ENCODE peak calls at places on chromosomes 5 and 9, in four cellular contexts. Y is GM12878, H is HepG2, V is K562. O is an unnamed sample.

GRCh38 chr9:108720191-108720642 is 135.6 kb downstream of the ACTL7B start:
- DNase-seq in H (no peak), V (no peak), Y (no peak), O (no peak)

GRCh38 chr5:27171696-27172362 is 133.4 kb upstream of the CDH9 start:
- DNase-seq in V (no peak), Y (no peak), H (no peak), O (no peak)

GRCh38 chr5:6682239-6682638 is 31.0 kb upstream of the TENT4A start:
- DNase-seq in H (no peak), V (peak), Y (no peak), O (no peak)

GRCh38 chr5:172801184-172801671 is 30.2 kb upstream of the DUSP1 start:
- DNase-seq in H (peak), V (no peak), Y (no peak), O (no peak)

GRCh38 chr5:132751971-132752580 is 4.8 kb downstream of the CCNI2 start:
- DNase-seq in Y (no peak), H (no peak), V (no peak), O (no peak)

GRCh38 chr9:5721279-5722087 is 92.6 kb downstream of the RIC1 start:
- DNase-seq in Y (no peak), H (peak), V (no peak), O (no peak)

GRCh38 chr5:156174225-156174624 is 152.7 kb upstream of the SGCD start:
- DNase-seq in V (no peak), H (no peak), Y (no peak), O (no peak)

GRCh38 chr9:78856144-78856543 is 559.2 kb downstream of the PSAT1 start:
- DNase-seq in H (no peak), Y (no peak), V (no peak), O (no peak)

GRCh38 chr5:36373527-36374086 is 71.9 kb upstream of the RANBP3L start:
- DNase-seq in Y (no peak), H (peak), V (no peak), O (no peak)

GRCh38 chr5:36377192-36377591 is 75.5 kb upstream of the RANBP3L start:
- DNase-seq in V (no peak), Y (no peak), H (no peak), O (no peak)

GRCh38 chr5:36378551-36378950 is 76.8 kb upstream of the RANBP3L start:
- DNase-seq in H (no peak), Y (no peak), V (no peak), O (no peak)

GRCh38 chr5:36371366-36371765 is 69.7 kb upstream of the RANBP3L start:
- DNase-seq in Y (no peak), V (no peak), H (no peak), O (no peak)

GRCh38 chr5:36374275-36374862 is 72.7 kb upstream of the RANBP3L start:
- DNase-seq in H (no peak), V (no peak), Y (no peak), O (no peak)
- TF ChIP-seq MYC in H (no peak), V (no peak), Y (no peak), O (no peak)

GRCh38 chr5:147396070-147396469 is 113.8 kb downstream of the DPYSL3 start:
- DNase-seq in V (no peak), H (no peak), Y (no peak), O (no peak)

GRCh38 chr5:147400836-147401235 is 109.0 kb downstream of the DPYSL3 start:
- DNase-seq in Y (no peak), V (no peak), H (no peak), O (no peak)

GRCh38 chr5:147400076-147400809 is 109.6 kb downstream of the DPYSL3 start:
- DNase-seq in H (no peak), V (no peak), Y (no peak), O (no peak)

GRCh38 chr5:147397616-147398015 is 112.3 kb downstream of the DPYSL3 start:
- DNase-seq in Y (no peak), H (no peak), V (no peak), O (no peak)

DNA sequence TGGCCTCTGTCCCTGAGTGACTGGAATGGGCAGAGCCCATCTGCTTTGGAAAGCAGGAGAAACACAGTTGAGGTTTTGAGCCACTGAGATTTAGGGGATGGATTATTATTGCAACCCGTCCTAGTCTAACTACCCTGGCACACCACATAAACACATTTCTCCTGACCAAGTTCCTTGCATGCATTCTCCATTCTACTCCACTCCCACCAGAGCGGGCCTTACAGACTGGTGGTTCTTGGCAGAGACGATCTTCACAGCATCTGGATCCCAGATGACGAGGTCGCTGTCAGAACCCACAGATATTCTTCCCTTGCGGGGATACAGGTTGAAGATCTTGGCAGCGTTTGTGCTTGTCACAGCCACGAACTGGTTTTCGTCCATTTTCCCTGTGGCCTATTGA is 111.0 kb downstream of the DPYSL3 start:
- DNase-seq in H (no peak), V (no peak), Y (no peak), O (no peak)
- TF ChIP-seq EZH2 in H (no peak), V (no peak), Y (no peak), O (no peak)

GRCh38 chr9:117170567-117170966 is 244.3 kb downstream of the ASTN2 start:
- DNase-seq in V (no peak), H (no peak), Y (no peak), O (no peak)
- TF ChIP-seq MYC in V (no peak), H (no peak), Y (no peak), O (no peak)

GRCh38 chr5:141875795-141876627 is 2.2 kb downstream of the PCDH1 start:
- DNase-seq in Y (no peak), V (peak), H (no peak), O (peak)
- TF ChIP-seq EZH2 in Y (no peak), V (no peak), H (peak), O (no peak)

GRCh38 chr5:180141068-180141660 is 67.8 kb downstream of the RASGEF1C start:
- DNase-seq in H (no peak), Y (no peak), V (no peak), O (no peak)

GRCh38 chr5:180138214-180138975 is 66.8 kb upstream of the RNF130 start:
- DNase-seq in V (no peak), H (no peak), Y (no peak), O (no peak)

GRCh38 chr5:180140627-180141006 is 68.4 kb downstream of the RASGEF1C start:
- DNase-seq in H (no peak), V (no peak), Y (no peak), O (no peak)

GRCh38 chr5:180138976-180139730 is 67.6 kb upstream of the RNF130 start:
- DNase-seq in V (no peak), Y (no peak), H (no peak), O (no peak)

DNA sequence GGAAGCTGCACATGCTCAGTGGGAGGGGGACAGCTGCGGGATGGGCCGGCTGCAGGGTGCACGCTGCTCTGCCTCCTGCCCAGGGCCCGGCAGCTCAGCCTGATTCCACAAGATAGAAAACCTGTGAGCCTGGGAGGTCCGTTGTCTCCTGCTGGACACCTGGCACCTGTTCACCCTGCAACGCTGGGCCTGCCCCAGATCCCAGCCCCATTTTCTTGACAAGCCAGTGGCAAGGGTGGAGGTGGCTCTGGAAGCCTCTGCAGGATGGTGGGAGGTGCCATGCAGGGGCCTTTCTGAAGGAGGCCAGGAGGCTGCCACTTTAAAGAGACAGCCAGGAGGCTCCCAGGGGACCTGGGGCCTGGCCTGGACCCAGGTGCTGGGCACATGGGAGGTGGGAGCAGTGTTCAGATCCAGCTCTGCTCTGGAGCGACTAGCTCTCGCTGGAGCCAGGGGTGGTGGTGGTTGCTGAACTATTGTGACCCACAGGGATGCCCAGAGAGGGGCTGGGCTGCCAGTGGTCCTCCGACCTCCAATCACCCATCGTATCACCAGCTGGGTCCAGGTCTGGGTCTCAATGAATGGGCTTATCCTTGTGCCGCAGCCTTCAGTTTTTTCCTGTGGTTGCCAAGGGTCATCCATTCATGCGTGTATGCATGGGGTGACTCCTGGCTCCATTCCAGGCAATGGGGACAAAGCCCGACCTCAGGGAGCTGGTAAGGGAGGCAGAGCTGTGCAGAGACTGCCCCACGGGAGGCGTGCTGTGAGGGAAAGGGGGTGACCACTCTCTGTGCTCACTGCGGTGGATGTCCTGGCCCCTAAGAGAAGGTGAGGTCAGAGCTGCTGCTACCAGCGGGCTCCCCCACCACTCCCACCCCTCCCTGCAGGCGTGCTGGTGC is 68.4 kb upstream of the RNF130 start:
- DNase-seq in V (no peak), H (no peak), Y (no peak), O (no peak)
- TF ChIP-seq MYC in V (no peak), H (no peak), Y (no peak), O (no peak)

GRCh38 chr9:126617740-126618133 is 4.0 kb downstream of the LMX1B start:
- DNase-seq in V (peak), Y (no peak), H (no peak), O (no peak)

GRCh38 chr9:126618200-126618589 is 4.5 kb downstream of the LMX1B start:
- DNase-seq in V (no peak), Y (no peak), H (no peak), O (no peak)

GRCh38 chr9:126619336-126619919 is 5.7 kb downstream of the LMX1B start:
- DNase-seq in Y (no peak), H (no peak), V (no peak), O (no peak)

GRCh38 chr9:126617003-126617739 is 3.4 kb downstream of the LMX1B start:
- DNase-seq in V (no peak), Y (no peak), H (no peak), O (no peak)

DNA sequence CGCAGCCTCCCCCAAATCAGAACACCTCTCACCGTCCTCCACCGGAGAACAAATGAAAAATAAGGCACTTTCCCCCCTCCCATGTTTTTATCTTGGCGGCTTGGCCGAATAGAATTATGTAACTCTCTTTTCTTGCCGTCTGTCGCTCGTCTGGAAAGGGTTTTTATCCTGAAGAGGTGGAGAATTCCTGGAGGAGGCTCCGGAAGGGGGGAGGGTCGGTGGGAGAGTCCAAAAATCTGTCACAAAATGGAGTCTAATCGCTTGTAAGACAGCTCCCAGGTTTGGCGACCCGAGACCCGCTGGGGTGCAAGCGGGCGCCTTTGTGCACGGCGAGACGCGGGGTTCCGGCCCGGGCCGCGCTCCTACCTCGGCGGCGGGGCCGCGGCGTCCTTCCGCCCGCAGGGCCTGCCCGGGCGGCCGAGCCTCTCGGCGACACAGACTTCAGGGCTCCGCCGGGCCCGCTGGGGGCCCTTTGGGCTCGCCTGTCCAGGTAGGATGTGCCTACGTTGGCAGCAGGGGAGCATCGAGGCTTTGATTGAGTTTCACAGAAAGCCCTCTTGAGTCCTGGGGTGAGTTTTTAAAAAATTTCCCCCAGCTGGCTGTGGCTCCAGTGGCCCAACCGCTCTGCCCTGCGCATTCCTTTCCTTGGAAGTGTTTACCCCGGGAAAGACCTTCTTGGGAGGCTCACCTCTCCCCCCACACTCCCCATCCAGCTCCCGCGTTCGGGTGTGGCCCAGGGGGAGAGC is 5.0 kb downstream of the LMX1B start:
- DNase-seq in Y (no peak), H (no peak), V (no peak), O (no peak)
- TF ChIP-seq EZH2 in Y (no peak), H (peak), V (no peak), O (peak)

DNA sequence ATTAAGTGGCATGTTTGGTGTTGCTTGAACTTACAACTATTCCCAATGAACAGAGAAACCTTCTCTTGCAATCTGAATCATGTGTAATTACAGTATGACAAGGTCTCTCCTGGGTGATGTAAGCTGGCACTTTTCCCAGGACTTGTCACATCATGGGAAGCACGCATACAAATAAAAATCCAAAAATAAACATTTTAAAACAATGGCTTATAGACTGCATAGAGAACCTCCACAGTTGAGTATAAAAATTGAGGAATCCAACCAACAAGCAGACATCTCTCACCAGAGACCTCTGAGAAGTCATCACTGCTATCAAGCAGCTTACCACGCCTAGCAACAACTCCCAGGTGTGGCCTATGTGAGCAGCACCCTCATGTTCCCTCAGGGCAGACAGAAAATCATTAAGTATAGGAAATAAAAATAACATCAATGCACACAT is 3.9 kb downstream of the MLLT3 start:
- DNase-seq in V (no peak), Y (no peak), H (peak), O (peak)
- TF ChIP-seq MYC in V (no peak), Y (no peak), H (no peak), O (no peak)

GRCh38 chr9:124452326-124452725 is 2.1 kb downstream of the ADGRD2 start:
- DNase-seq in H (no peak), Y (no peak), V (no peak), O (no peak)
- TF ChIP-seq EZH2 in H (no peak), Y (no peak), V (no peak), O (no peak)

GRCh38 chr5:72067682-72068470 is 39.4 kb upstream of the MAP1B start:
- DNase-seq in Y (no peak), H (no peak), V (peak), O (no peak)
- TF ChIP-seq MYC in Y (no peak), H (no peak), V (no peak), O (no peak)